ENCODE peak calls at places on chromosomes 2 and 18, in four cellular contexts. Q is IMR-90, V is H9, G is H1. F is an unnamed sample.

GRCh38 chr2:234741976-234742375 is 209.8 kb upstream of the SH3BP4 start:
- DNase-seq in Q (peak), V (no peak), G (no peak), F (no peak)

GRCh38 chr2:9573840-9574239 is 18.2 kb upstream of the ADAM17 start:
- DNase-seq in Q (no peak), V (no peak), G (no peak), F (no peak)

GRCh38 chr2:65354773-65355172 is 77.6 kb downstream of the SPRED2 start:
- DNase-seq in Q (no peak), V (no peak), G (no peak), F (no peak)

GRCh38 chr2:239600650-239601049 is 199.8 kb upstream of the HDAC4 start:
- DNase-seq in Q (no peak), V (peak), G (no peak), F (no peak)

GRCh38 chr18:42545825-42546224 is 569.7 kb downstream of the RIT2 start:
- DNase-seq in Q (peak), V (no peak), G (no peak), F (no peak)

GRCh38 chr2:134727385-134727784 is 8.6 kb upstream of the TMEM163 start:
- DNase-seq in Q (no peak), V (no peak), G (no peak), F (no peak)

GRCh38 chr2:75556679-75557366 is 3.9 kb downstream of the EVA1A start:
- DNase-seq in Q (peak), V (no peak), G (no peak), F (no peak)

GRCh38 chr2:133120310-133120709 is 448.0 kb downstream of the NCKAP5 start:
- DNase-seq in Q (no peak), V (no peak), G (no peak), F (no peak)

GRCh38 chr18:28581503-28582169 is 404.7 kb upstream of the CDH2 start:
- DNase-seq in Q (no peak), V (no peak), G (no peak), F (peak)

GRCh38 chr2:16010951-16011620 is 70.7 kb downstream of the MYCN start:
- DNase-seq in Q (no peak), V (no peak), G (no peak), F (no peak)

GRCh38 chr2:16011621-16011960 is 71.2 kb downstream of the MYCN start:
- DNase-seq in Q (no peak), V (no peak), G (no peak), F (no peak)

GRCh38 chr2:16012626-16013501 is 72.5 kb downstream of the MYCN start:
- DNase-seq in Q (no peak), V (peak), G (peak), F (no peak)

GRCh38 chr2:16013571-16013970 is 73.2 kb downstream of the MYCN start:
- DNase-seq in Q (no peak), V (no peak), G (no peak), F (no peak)

GRCh38 chr2:16012029-16012596 is 71.8 kb downstream of the MYCN start:
- DNase-seq in Q (no peak), V (no peak), G (no peak), F (no peak)
- H2BK5ac ChIP-seq in Q (no peak), V (no peak), G (peak), F (no peak)

GRCh38 chr18:37175727-37176126 is 346.8 kb downstream of the KIAA1328 start:
- DNase-seq in Q (no peak), V (no peak), G (no peak), F (no peak)

GRCh38 chr18:37176307-37176934 is 347.5 kb downstream of the KIAA1328 start:
- DNase-seq in Q (no peak), V (no peak), G (no peak), F (no peak)

GRCh38 chr18:37166491-37166890 is 337.6 kb downstream of the KIAA1328 start:
- DNase-seq in Q (no peak), V (no peak), G (no peak), F (no peak)

DNA sequence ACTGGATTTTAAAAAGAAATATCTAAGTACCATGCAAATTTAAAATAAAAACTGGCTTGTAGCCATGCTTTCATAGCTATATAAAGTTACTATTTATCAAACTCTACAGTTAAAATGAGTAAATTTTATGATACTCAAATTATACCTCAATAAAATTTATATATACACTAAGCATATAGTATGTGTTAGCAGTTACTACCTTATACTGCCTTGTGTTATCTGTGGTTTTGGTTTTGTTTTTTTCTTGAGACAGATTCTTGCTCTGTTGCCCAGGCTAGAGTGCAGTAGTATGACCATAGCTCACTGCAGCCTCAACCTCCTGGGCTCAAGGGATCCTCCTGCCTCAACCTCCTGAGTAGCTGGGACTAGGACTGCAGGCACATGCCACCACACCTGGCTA is 342.1 kb downstream of the KIAA1328 start:
- DNase-seq in Q (no peak), V (no peak), G (no peak), F (no peak)
- H4K8ac ChIP-seq in Q (no peak), V (no peak), G (no peak), F (no peak)

GRCh38 chr2:19569300-19569791 is 210.9 kb upstream of the OSR1 start:
- DNase-seq in Q (peak), V (no peak), G (no peak), F (peak)
- H2BK5ac ChIP-seq in Q (no peak), V (no peak), G (no peak), F (no peak)

GRCh38 chr2:149080104-149080503 is 41.6 kb downstream of the LYPD6B start:
- DNase-seq in Q (no peak), V (no peak), G (no peak), F (no peak)

GRCh38 chr2:149080964-149081363 is 42.5 kb downstream of the LYPD6B start:
- DNase-seq in Q (no peak), V (peak), G (no peak), F (no peak)

GRCh38 chr2:149084924-149085795 is 46.7 kb downstream of the LYPD6B start:
- DNase-seq in Q (no peak), V (no peak), G (no peak), F (no peak)

GRCh38 chr2:149077861-149078260 is 39.4 kb downstream of the LYPD6B start:
- DNase-seq in Q (no peak), V (no peak), G (no peak), F (no peak)

GRCh38 chr2:149082781-149083180 is 44.3 kb downstream of the LYPD6B start:
- DNase-seq in Q (no peak), V (peak), G (no peak), F (no peak)
- H4K8ac ChIP-seq in Q (no peak), V (no peak), G (no peak), F (no peak)

GRCh38 chr2:124649001-124649400 is 623.9 kb downstream of the CNTNAP5 start:
- DNase-seq in Q (no peak), V (no peak), G (no peak), F (no peak)

GRCh38 chr2:124647245-124647644 is 622.2 kb downstream of the CNTNAP5 start:
- DNase-seq in Q (no peak), V (no peak), G (no peak), F (no peak)

GRCh38 chr2:124652099-124652498 is 627.0 kb downstream of the CNTNAP5 start:
- DNase-seq in Q (no peak), V (no peak), G (no peak), F (no peak)

GRCh38 chr2:124647663-124648062 is 622.6 kb downstream of the CNTNAP5 start:
- DNase-seq in Q (no peak), V (no peak), G (no peak), F (no peak)
- H2BK5ac ChIP-seq in Q (no peak), V (no peak), G (peak), F (no peak)

GRCh38 chr2:68253211-68254068 is 1.1 kb upstream of the PPP3R1 start:
- DNase-seq in Q (peak), V (no peak), G (no peak), F (peak)
- H4K8ac ChIP-seq in Q (peak), V (no peak), G (peak), F (no peak)

DNA sequence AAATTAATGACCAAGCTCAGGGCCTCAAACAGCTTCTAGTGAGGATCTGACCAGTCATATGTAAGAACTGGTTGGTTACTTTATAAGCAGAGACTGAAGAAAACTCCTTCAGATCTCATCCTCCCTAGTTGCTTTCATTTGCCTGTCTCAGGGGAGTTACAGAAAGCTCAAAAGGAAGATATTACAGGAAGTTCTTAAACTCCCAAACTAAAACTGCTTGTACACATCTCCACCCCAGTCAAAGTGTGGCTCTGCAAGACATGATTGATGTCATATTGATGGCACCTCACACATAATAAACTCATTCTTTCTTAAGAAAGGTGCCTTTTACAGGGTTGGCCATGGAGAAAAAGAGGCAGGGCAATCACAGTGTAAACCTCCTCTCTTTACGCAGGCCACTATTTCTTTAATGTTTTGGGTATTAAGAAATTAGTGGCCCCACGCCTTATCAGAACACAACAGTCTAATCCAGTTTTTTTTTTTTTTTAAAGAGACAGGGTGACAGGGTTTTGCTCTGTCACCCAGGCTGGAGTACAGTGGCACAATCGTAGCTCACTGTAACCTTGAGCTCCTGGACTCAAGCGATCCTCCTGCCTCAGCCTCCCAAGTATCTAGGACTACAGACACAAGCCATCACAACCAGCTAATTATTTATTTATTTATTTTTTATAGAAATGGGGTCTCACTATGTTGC is 62.6 kb upstream of the STK17B start:
- DNase-seq in Q (peak), V (no peak), G (no peak), F (no peak)
- H2BK5ac ChIP-seq in Q (peak), V (no peak), G (no peak), F (no peak)

GRCh38 chr2:71703981-71704545 is 250.7 kb downstream of the DYSF start:
- DNase-seq in Q (no peak), V (no peak), G (no peak), F (no peak)
- H4K8ac ChIP-seq in Q (no peak), V (peak), G (no peak), F (no peak)

GRCh38 chr2:28351621-28352020 is 41.0 kb upstream of the FOSL2 start:
- DNase-seq in Q (no peak), V (no peak), G (no peak), F (no peak)
- H2BK5ac ChIP-seq in Q (no peak), V (no peak), G (no peak), F (no peak)